ENCODE peak calls at places on chromosome 22, in nine cellular contexts. One of them, this sample, is unnamed.

GRCh38 chr22:40510965-40511364 is 125.6 kb downstream of the MRTFA start:
- DNase-seq in activated naive CD8-positive, alpha-beta T cell treated with anti-CD3 and anti-CD28 coated beads for 36 hours: no peak
- DNase-seq in right cardiac atrium: no peak
- DNase-seq in neural progenitor cell: no peak
- DNase-seq in NCI-H345: no peak
- DNase-seq in T-cell: no peak
- DNase-seq in LHCN-M2: no peak
- DNase-seq in stimulated activated CD8-positive, alpha-beta memory T cell treated with anti-CD3 and anti-CD28 coated beads, Interleukin-4, amount 100 ng/mL, for 24 hours: no peak
- DNase-seq in NCI-H748 treated with DMSO at 0.1 percent for 48 hours: no peak
- DNase-seq in this sample: no peak

GRCh38 chr22:37240240-37240940 is 3.7 kb downstream of the RAC2 start:
- DNase-seq in stimulated activated CD8-positive, alpha-beta memory T cell treated with anti-CD3 and anti-CD28 coated beads, Interleukin-4, amount 100 ng/mL, for 24 hours: no peak
- DNase-seq in neural progenitor cell: no peak
- DNase-seq in LHCN-M2: no peak
- DNase-seq in NCI-H748 treated with DMSO at 0.1 percent for 48 hours: no peak
- DNase-seq in T-cell: no peak
- DNase-seq in right cardiac atrium: no peak
- DNase-seq in activated naive CD8-positive, alpha-beta T cell treated with anti-CD3 and anti-CD28 coated beads for 36 hours: no peak
- DNase-seq in NCI-H345: no peak
- DNase-seq in this sample: no peak

GRCh38 chr22:48841881-48842582 is 985.6 kb downstream of the BRD1 start:
- DNase-seq in activated naive CD8-positive, alpha-beta T cell treated with anti-CD3 and anti-CD28 coated beads for 36 hours: no peak
- DNase-seq in T-cell: no peak
- DNase-seq in right cardiac atrium: peak; percentile 2
- DNase-seq in NCI-H345: no peak
- DNase-seq in neural progenitor cell: no peak
- DNase-seq in LHCN-M2: no peak
- DNase-seq in NCI-H748 treated with DMSO at 0.1 percent for 48 hours: no peak
- DNase-seq in stimulated activated CD8-positive, alpha-beta memory T cell treated with anti-CD3 and anti-CD28 coated beads, Interleukin-4, amount 100 ng/mL, for 24 hours: no peak
- DNase-seq in this sample: no peak

GRCh38 chr22:35581023-35581413 is 36.1 kb downstream of the MB start:
- DNase-seq in right cardiac atrium: no peak
- DNase-seq in neural progenitor cell: no peak
- DNase-seq in NCI-H345: no peak
- DNase-seq in LHCN-M2: no peak
- DNase-seq in activated naive CD8-positive, alpha-beta T cell treated with anti-CD3 and anti-CD28 coated beads for 36 hours: no peak
- DNase-seq in NCI-H748 treated with DMSO at 0.1 percent for 48 hours: no peak
- DNase-seq in stimulated activated CD8-positive, alpha-beta memory T cell treated with anti-CD3 and anti-CD28 coated beads, Interleukin-4, amount 100 ng/mL, for 24 hours: no peak
- DNase-seq in T-cell: no peak
- DNase-seq in this sample: no peak

GRCh38 chr22:43343262-43343988 is at the start of gene SCUBE1:
- DNase-seq in neural progenitor cell: peak; percentile 95
- DNase-seq in stimulated activated CD8-positive, alpha-beta memory T cell treated with anti-CD3 and anti-CD28 coated beads, Interleukin-4, amount 100 ng/mL, for 24 hours: peak; percentile 44
- DNase-seq in LHCN-M2: no peak
- DNase-seq in NCI-H748 treated with DMSO at 0.1 percent for 48 hours: peak; percentile 33
- DNase-seq in T-cell: no peak
- DNase-seq in NCI-H345: peak; percentile 50
- DNase-seq in activated naive CD8-positive, alpha-beta T cell treated with anti-CD3 and anti-CD28 coated beads for 36 hours: peak; percentile 60
- DNase-seq in right cardiac atrium: peak; percentile 81
- DNase-seq in this sample: no peak

GRCh38 chr22:30910358-30910757 is 58.2 kb downstream of the MORC2 start:
- DNase-seq in neural progenitor cell: no peak
- DNase-seq in NCI-H345: peak; percentile 31
- DNase-seq in NCI-H748 treated with DMSO at 0.1 percent for 48 hours: no peak
- DNase-seq in T-cell: no peak
- DNase-seq in right cardiac atrium: no peak
- DNase-seq in stimulated activated CD8-positive, alpha-beta memory T cell treated with anti-CD3 and anti-CD28 coated beads, Interleukin-4, amount 100 ng/mL, for 24 hours: no peak
- DNase-seq in activated naive CD8-positive, alpha-beta T cell treated with anti-CD3 and anti-CD28 coated beads for 36 hours: no peak
- DNase-seq in LHCN-M2: no peak
- DNase-seq in this sample: no peak

GRCh38 chr22:42768385-42769035 is 47.8 kb upstream of the A4GALT start:
- DNase-seq in NCI-H345: no peak
- DNase-seq in activated naive CD8-positive, alpha-beta T cell treated with anti-CD3 and anti-CD28 coated beads for 36 hours: no peak
- DNase-seq in LHCN-M2: no peak
- DNase-seq in T-cell: no peak
- DNase-seq in neural progenitor cell: peak; percentile 3
- DNase-seq in right cardiac atrium: no peak
- DNase-seq in stimulated activated CD8-positive, alpha-beta memory T cell treated with anti-CD3 and anti-CD28 coated beads, Interleukin-4, amount 100 ng/mL, for 24 hours: no peak
- DNase-seq in NCI-H748 treated with DMSO at 0.1 percent for 48 hours: no peak
- DNase-seq in this sample: peak; percentile 57

GRCh38 chr22:21446128-21446826 is 20.9 kb upstream of the TMEM191C start:
- DNase-seq in activated naive CD8-positive, alpha-beta T cell treated with anti-CD3 and anti-CD28 coated beads for 36 hours: no peak
- DNase-seq in neural progenitor cell: peak; percentile 1
- DNase-seq in stimulated activated CD8-positive, alpha-beta memory T cell treated with anti-CD3 and anti-CD28 coated beads, Interleukin-4, amount 100 ng/mL, for 24 hours: no peak
- DNase-seq in LHCN-M2: no peak
- DNase-seq in right cardiac atrium: peak; percentile 44
- DNase-seq in NCI-H345: no peak
- DNase-seq in T-cell: no peak
- DNase-seq in NCI-H748 treated with DMSO at 0.1 percent for 48 hours: no peak
- DNase-seq in this sample: no peak

GRCh38 chr22:31614781-31615480 is 47.1 kb downstream of the PISD start:
- DNase-seq in NCI-H345: no peak
- DNase-seq in neural progenitor cell: no peak
- DNase-seq in LHCN-M2: no peak
- DNase-seq in NCI-H748 treated with DMSO at 0.1 percent for 48 hours: no peak
- DNase-seq in T-cell: no peak
- DNase-seq in stimulated activated CD8-positive, alpha-beta memory T cell treated with anti-CD3 and anti-CD28 coated beads, Interleukin-4, amount 100 ng/mL, for 24 hours: no peak
- DNase-seq in activated naive CD8-positive, alpha-beta T cell treated with anti-CD3 and anti-CD28 coated beads for 36 hours: no peak
- DNase-seq in right cardiac atrium: peak; percentile 55
- DNase-seq in this sample: no peak

GRCh38 chr22:17137861-17138425 is 16.8 kb upstream of the TMEM121B start:
- DNase-seq in T-cell: no peak
- DNase-seq in NCI-H748 treated with DMSO at 0.1 percent for 48 hours: no peak
- DNase-seq in neural progenitor cell: no peak
- DNase-seq in NCI-H345: no peak
- DNase-seq in right cardiac atrium: no peak
- DNase-seq in activated naive CD8-positive, alpha-beta T cell treated with anti-CD3 and anti-CD28 coated beads for 36 hours: no peak
- DNase-seq in stimulated activated CD8-positive, alpha-beta memory T cell treated with anti-CD3 and anti-CD28 coated beads, Interleukin-4, amount 100 ng/mL, for 24 hours: no peak
- DNase-seq in LHCN-M2: no peak
- DNase-seq in this sample: no peak

GRCh38 chr22:40263191-40263590 is 83.1 kb upstream of the ADSL start:
- DNase-seq in NCI-H345: no peak
- DNase-seq in stimulated activated CD8-positive, alpha-beta memory T cell treated with anti-CD3 and anti-CD28 coated beads, Interleukin-4, amount 100 ng/mL, for 24 hours: no peak
- DNase-seq in LHCN-M2: no peak
- DNase-seq in activated naive CD8-positive, alpha-beta T cell treated with anti-CD3 and anti-CD28 coated beads for 36 hours: no peak
- DNase-seq in T-cell: no peak
- DNase-seq in neural progenitor cell: no peak
- DNase-seq in NCI-H748 treated with DMSO at 0.1 percent for 48 hours: no peak
- DNase-seq in right cardiac atrium: peak; percentile 79
- DNase-seq in this sample: no peak

GRCh38 chr22:49106136-49106930 is 721.3 kb downstream of the BRD1 start:
- DNase-seq in activated naive CD8-positive, alpha-beta T cell treated with anti-CD3 and anti-CD28 coated beads for 36 hours: no peak
- DNase-seq in NCI-H748 treated with DMSO at 0.1 percent for 48 hours: no peak
- DNase-seq in stimulated activated CD8-positive, alpha-beta memory T cell treated with anti-CD3 and anti-CD28 coated beads, Interleukin-4, amount 100 ng/mL, for 24 hours: no peak
- DNase-seq in right cardiac atrium: no peak
- DNase-seq in NCI-H345: no peak
- DNase-seq in LHCN-M2: no peak
- DNase-seq in T-cell: no peak
- DNase-seq in neural progenitor cell: peak; percentile 20
- DNase-seq in this sample: peak; percentile 58

GRCh38 chr22:35156945-35157344 is 91.0 kb downstream of the ISX start:
- DNase-seq in right cardiac atrium: no peak
- DNase-seq in T-cell: no peak
- DNase-seq in NCI-H748 treated with DMSO at 0.1 percent for 48 hours: no peak
- DNase-seq in NCI-H345: no peak
- DNase-seq in LHCN-M2: no peak
- DNase-seq in activated naive CD8-positive, alpha-beta T cell treated with anti-CD3 and anti-CD28 coated beads for 36 hours: no peak
- DNase-seq in stimulated activated CD8-positive, alpha-beta memory T cell treated with anti-CD3 and anti-CD28 coated beads, Interleukin-4, amount 100 ng/mL, for 24 hours: no peak
- DNase-seq in neural progenitor cell: no peak
- DNase-seq in this sample: no peak

GRCh38 chr22:41907436-41908401 is 7.2 kb downstream of the SHISA8 start:
- DNase-seq in neural progenitor cell: peak; percentile 19
- DNase-seq in LHCN-M2: no peak
- DNase-seq in right cardiac atrium: peak; percentile 33
- DNase-seq in T-cell: no peak
- DNase-seq in stimulated activated CD8-positive, alpha-beta memory T cell treated with anti-CD3 and anti-CD28 coated beads, Interleukin-4, amount 100 ng/mL, for 24 hours: no peak
- DNase-seq in NCI-H345: no peak
- DNase-seq in activated naive CD8-positive, alpha-beta T cell treated with anti-CD3 and anti-CD28 coated beads for 36 hours: no peak
- DNase-seq in NCI-H748 treated with DMSO at 0.1 percent for 48 hours: no peak
- DNase-seq in this sample: no peak

This sample was measured in SHP77 treated with DMSO at 0.1 percent for 48 hours.